ENCODE peak calls at places on chromosomes 12 and 14, in nine cellular contexts. Y is ovary, P is suprapubic skin, Q is HCT116, S is body of pancreas, W is transverse colon, X is spleen, H is stomach, G is esophagus squamous epithelium. R is an unnamed sample.

GRCh38 chr12:115227137-115227615 is 543.2 kb upstream of the TBX3 start:
- DNase-seq in Y (no peak), P (no peak), Q (peak), S (no peak), W (no peak), X (no peak), H (no peak), G (no peak), R (no peak)

GRCh38 chr14:77603654-77604270 is 12.7 kb downstream of the SPTLC2 start:
- DNase-seq in Y (peak), P (no peak), Q (no peak), S (no peak), W (peak), X (no peak), H (no peak), G (no peak), R (peak)

GRCh38 chr12:102498471-102498870 is 18.1 kb upstream of the IGF1 start:
- DNase-seq in Y (no peak), P (no peak), Q (no peak), S (no peak), W (no peak), X (no peak), H (no peak), G (no peak), R (no peak)

GRCh38 chr14:23984891-23985607 is 3.7 kb upstream of the DHRS4L2 start:
- DNase-seq in Y (no peak), P (no peak), Q (no peak), S (no peak), W (no peak), X (no peak), H (peak), G (no peak), R (peak)

GRCh38 chr12:61808856-61809255 is 451.3 kb upstream of the USP15 start:
- DNase-seq in Y (no peak), P (no peak), Q (no peak), S (no peak), W (no peak), X (no peak), H (no peak), G (no peak), R (no peak)

GRCh38 chr14:79552778-79553177 is 658.5 kb downstream of the DIO2 start:
- DNase-seq in Y (no peak), P (no peak), Q (no peak), S (no peak), W (no peak), X (no peak), H (no peak), G (no peak), R (no peak)

GRCh38 chr12:58206876-58207275 is 265.5 kb downstream of the ATP23 start:
- DNase-seq in Y (no peak), P (no peak), Q (no peak), S (no peak), W (no peak), X (no peak), H (no peak), G (no peak), R (no peak)

GRCh38 chr12:105358789-105359188 is 28.3 kb downstream of the C12orf75 start:
- DNase-seq in Y (no peak), P (no peak), Q (no peak), S (no peak), W (no peak), X (no peak), H (no peak), G (no peak), R (no peak)

GRCh38 chr14:60163741-60164140 is 1.5 kb downstream of the DHRS7 start:
- DNase-seq in Y (no peak), P (no peak), Q (no peak), S (no peak), W (no peak), X (no peak), H (no peak), G (no peak), R (no peak)

GRCh38 chr12:116863275-116863767 is 17.9 kb downstream of the HRK start:
- DNase-seq in Y (no peak), P (no peak), Q (peak), S (no peak), W (peak), X (no peak), H (no peak), G (no peak), R (no peak)

GRCh38 chr14:38065101-38065762 is 142.5 kb upstream of the SSTR1 start:
- DNase-seq in Y (no peak), P (no peak), Q (no peak), S (no peak), W (no peak), X (no peak), H (no peak), G (no peak), R (no peak)

GRCh38 chr12:51217133-51217967 is 512 bp downstream of the POU6F1 start:
- DNase-seq in Y (peak), P (peak), Q (no peak), S (peak), W (peak), X (peak), H (peak), G (no peak), R (peak)

GRCh38 chr14:65287264-65288131 is 125.0 kb upstream of the FUT8 start:
- DNase-seq in Y (no peak), P (no peak), Q (no peak), S (no peak), W (peak), X (peak), H (no peak), G (no peak), R (no peak)

GRCh38 chr12:120835657-120836056 is 68.5 kb downstream of the SPPL3 start:
- DNase-seq in Y (no peak), P (no peak), Q (no peak), S (no peak), W (no peak), X (no peak), H (no peak), G (no peak), R (no peak)

GRCh38 chr12:57902371-57903042 is 38.9 kb upstream of the ATP23 start:
- DNase-seq in Y (no peak), P (no peak), Q (no peak), S (no peak), W (no peak), X (no peak), H (no peak), G (no peak), R (no peak)

GRCh38 chr12:73445658-73446324 is 1091.8 kb upstream of the ATXN7L3B start:
- DNase-seq in Y (no peak), P (no peak), Q (no peak), S (no peak), W (no peak), X (no peak), H (no peak), G (no peak), R (no peak)

GRCh38 chr12:121209629-121210572 is at the start of gene P2RX4:
- DNase-seq in Y (peak), P (peak), Q (peak), S (peak), W (peak), X (peak), H (peak), G (peak), R (peak)

GRCh38 chr14:93234798-93235197 is 27.7 kb downstream of the UBR7 start:
- DNase-seq in Y (no peak), P (no peak), Q (no peak), S (no peak), W (no peak), X (no peak), H (no peak), G (no peak), R (no peak)

GRCh38 chr14:41925409-41925808 is 318.7 kb downstream of the LRFN5 start:
- DNase-seq in Y (no peak), P (no peak), Q (peak), S (no peak), W (no peak), X (no peak), H (no peak), G (no peak), R (no peak)

GRCh38 chr14:91870001-91870400 is 2.7 kb upstream of the TC2N start:
- DNase-seq in Y (no peak), P (no peak), Q (no peak), S (no peak), W (peak), X (no peak), H (no peak), G (no peak), R (no peak)

DNA sequence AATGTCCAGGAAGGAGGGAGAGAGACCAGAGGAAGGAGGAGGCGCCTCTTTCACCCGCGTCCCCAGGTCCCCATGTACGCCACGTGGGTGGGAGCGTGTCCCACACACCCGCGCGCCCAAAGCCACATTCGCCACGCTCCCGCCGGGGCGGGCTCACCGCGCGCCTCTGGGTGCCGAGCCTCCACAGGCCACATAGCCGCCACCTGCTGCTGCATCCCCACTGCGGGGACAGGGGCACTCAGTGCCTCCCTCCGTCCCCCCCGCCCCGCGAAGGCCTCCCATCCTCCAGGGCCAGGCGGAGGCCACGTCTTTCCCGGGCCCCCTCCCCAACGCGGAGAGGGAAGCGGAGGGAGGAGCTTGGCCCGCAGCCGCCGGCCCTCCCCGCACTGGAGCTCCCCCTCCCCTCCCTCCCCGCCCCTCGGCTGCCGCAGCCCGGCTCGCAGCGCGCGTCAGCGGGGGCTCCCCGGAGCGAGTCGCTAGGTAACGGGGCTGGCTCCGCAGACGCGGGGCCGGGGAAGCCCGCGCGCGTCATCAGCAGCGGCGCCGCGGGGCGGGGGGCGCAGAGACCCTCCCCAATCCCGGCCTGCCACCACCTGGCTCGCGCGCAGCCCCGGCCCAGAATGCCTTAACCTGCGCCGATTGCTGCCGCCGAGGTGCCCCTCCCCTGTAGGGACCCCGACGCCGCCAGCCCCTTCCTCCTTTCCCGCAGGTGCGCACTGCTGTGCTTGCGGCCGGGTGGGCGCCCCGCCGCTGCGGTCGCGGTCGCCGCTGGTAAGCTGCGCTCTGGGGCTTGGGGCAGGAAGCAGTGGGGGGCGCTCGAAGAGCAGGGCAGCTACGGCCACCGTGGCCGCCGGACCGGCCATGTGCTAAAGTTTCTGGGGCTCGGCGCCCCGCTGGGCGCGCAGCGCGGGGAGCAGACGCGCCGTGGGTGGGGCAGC is 532 bp upstream of the TUNAR start:
- DNase-seq in Y (no peak), P (no peak), Q (no peak), S (no peak), W (no peak), X (no peak), H (no peak), G (no peak), R (no peak)
- H3K4me3 ChIP-seq in Y (no peak), P (peak), Q (no peak), S (no peak), W (no peak), X (peak), H (peak), G (no peak), R (no peak)

GRCh38 chr12:128323526-128323925 is 56.6 kb downstream of the TMEM132C start:
- DNase-seq in Y (no peak), P (no peak), Q (no peak), S (no peak), W (no peak), X (no peak), H (no peak), G (no peak), R (no peak)

GRCh38 chr12:128325646-128326045 is 58.7 kb downstream of the TMEM132C start:
- DNase-seq in Y (no peak), P (no peak), Q (no peak), S (no peak), W (no peak), X (no peak), H (no peak), G (no peak), R (no peak)

GRCh38 chr12:128322341-128322740 is 55.4 kb downstream of the TMEM132C start:
- DNase-seq in Y (no peak), P (no peak), Q (no peak), S (no peak), W (no peak), X (no peak), H (no peak), G (no peak), R (no peak)

GRCh38 chr12:128323115-128323514 is 56.1 kb downstream of the TMEM132C start:
- DNase-seq in Y (no peak), P (no peak), Q (no peak), S (no peak), W (no peak), X (no peak), H (no peak), G (no peak), R (no peak)

GRCh38 chr12:128326419-128326818 is 59.4 kb downstream of the TMEM132C start:
- DNase-seq in Y (no peak), P (no peak), Q (no peak), S (no peak), W (no peak), X (no peak), H (no peak), G (no peak), R (no peak)
- H3K27ac ChIP-seq in Y (no peak), P (no peak), Q (no peak), S (no peak), W (no peak), X (no peak), H (no peak), G (no peak), R (no peak)

GRCh38 chr12:54398995-54399793 is 14.7 kb upstream of the ZNF385A start:
- DNase-seq in Y (peak), P (peak), Q (peak), S (peak), W (peak), X (peak), H (peak), G (no peak), R (peak)
- TF ChIP-seq POLR2A in Y (peak), P (no peak), Q (no peak), S (no peak), W (no peak), X (no peak), H (no peak), G (no peak), R (no peak)

DNA sequence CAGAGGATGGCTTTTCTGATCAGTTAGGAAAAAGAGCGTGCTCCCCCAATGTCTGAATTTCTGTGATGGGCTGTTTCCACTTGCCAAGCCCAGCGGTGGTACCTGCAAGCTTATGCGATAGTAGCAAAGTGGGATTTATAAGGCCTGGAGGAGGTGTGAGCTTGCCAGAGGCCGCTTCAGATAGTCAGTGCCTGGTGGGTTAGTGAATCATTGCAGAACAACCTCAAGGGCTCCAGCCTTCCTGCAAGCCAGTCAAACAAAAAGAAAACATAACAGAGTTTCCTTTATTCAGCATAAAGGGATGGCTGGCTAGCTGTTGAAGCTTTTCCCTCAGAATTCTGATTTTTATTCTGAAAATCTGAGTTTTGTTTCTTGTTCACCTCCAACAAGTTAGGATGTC is 7.6 kb upstream of the BMP4 start:
- DNase-seq in Y (no peak), P (no peak), Q (no peak), S (no peak), W (no peak), X (no peak), H (no peak), G (no peak), R (no peak)
- H3K4me3 ChIP-seq in Y (no peak), P (no peak), Q (no peak), S (no peak), W (no peak), X (no peak), H (no peak), G (no peak), R (no peak)

GRCh38 chr14:74599201-74599809 is 12.7 kb downstream of the LTBP2 start:
- DNase-seq in Y (peak), P (no peak), Q (no peak), S (no peak), W (no peak), X (no peak), H (no peak), G (no peak), R (peak)
- H3K27ac ChIP-seq in Y (peak), P (peak), Q (no peak), S (no peak), W (peak), X (no peak), H (peak), G (peak), R (peak)

GRCh38 chr14:58272589-58273372 is 25.6 kb upstream of the ARID4A start:
- DNase-seq in Y (no peak), P (no peak), Q (no peak), S (peak), W (no peak), X (no peak), H (peak), G (no peak), R (no peak)
- TF ChIP-seq POLR2A in Y (no peak), P (no peak), Q (no peak), S (no peak), W (no peak), X (no peak), H (no peak), G (no peak), R (no peak)

GRCh38 chr12:124452576-124453391 is 114.6 kb downstream of the NCOR2 start:
- DNase-seq in Y (no peak), P (no peak), Q (no peak), S (no peak), W (no peak), X (peak), H (no peak), G (no peak), R (no peak)
- H3K4me3 ChIP-seq in Y (no peak), P (no peak), Q (peak), S (no peak), W (no peak), X (peak), H (no peak), G (no peak), R (no peak)

GRCh38 chr12:53267309-53268008 is 640 bp upstream of the ESPL1 start:
- DNase-seq in Y (no peak), P (no peak), Q (no peak), S (no peak), W (no peak), X (no peak), H (no peak), G (no peak), R (peak)
- H3K27ac ChIP-seq in Y (no peak), P (no peak), Q (peak), S (no peak), W (peak), X (peak), H (peak), G (no peak), R (peak)

GRCh38 chr12:122399592-122400373 is 22.7 kb downstream of the CLIP1 start:
- DNase-seq in Y (peak), P (peak), Q (peak), S (peak), W (peak), X (peak), H (peak), G (no peak), R (peak)
- TF ChIP-seq POLR2A in Y (no peak), P (no peak), Q (no peak), S (no peak), W (no peak), X (no peak), H (no peak), G (no peak), R (no peak)

GRCh38 chr12:42780671-42781070 is 191.1 kb upstream of the PRICKLE1 start:
- DNase-seq in Y (no peak), P (no peak), Q (no peak), S (no peak), W (no peak), X (no peak), H (no peak), G (no peak), R (no peak)
- H3K4me3 ChIP-seq in Y (no peak), P (no peak), Q (no peak), S (no peak), W (no peak), X (no peak), H (no peak), G (no peak), R (no peak)